ENCODE peak calls at places on chromosomes 1 and 21, in four cellular contexts. G is HepG2, K is K562, F is GM12878. J is an unnamed sample.

GRCh38 chr1:152162826-152163463 is 3.9 kb upstream of the RPTN start:
- DNase-seq in G (peak; percentile 28), K (no peak), F (no peak), J (no peak)

GRCh38 chr1:53442297-53442696 is 16.9 kb upstream of the DMRTB1 start:
- DNase-seq in G (no peak), K (peak; percentile 26), F (no peak), J (no peak)

GRCh38 chr1:29333008-29333407 is 96.7 kb downstream of the PTPRU start:
- DNase-seq in G (no peak), K (no peak), F (no peak), J (no peak)

GRCh38 chr1:157403203-157403602 is 149.1 kb downstream of the FCRL5 start:
- DNase-seq in G (no peak), K (peak; percentile 24), F (no peak), J (peak; percentile 21)

GRCh38 chr1:162230096-162230495 is 146.6 kb downstream of the SPATA46 start:
- DNase-seq in G (no peak), K (no peak), F (no peak), J (peak; percentile 57)

GRCh38 chr1:117231748-117232373 is 21.1 kb upstream of the VTCN1 start:
- DNase-seq in G (no peak), K (no peak), F (no peak), J (no peak)

GRCh38 chr1:72745413-72745812 is 463.1 kb upstream of the NEGR1 start:
- DNase-seq in G (no peak), K (no peak), F (no peak), J (no peak)

GRCh38 chr21:30497065-30497464 is at the start of gene KRTAP19-4:
- DNase-seq in G (no peak), K (no peak), F (no peak), J (no peak)

GRCh38 chr1:30039354-30040080 is 683.9 kb downstream of the MATN1 start:
- DNase-seq in G (peak; percentile 9), K (no peak), F (no peak), J (no peak)

GRCh38 chr1:54967372-54967771 is 13.1 kb upstream of the TMEM61 start:
- DNase-seq in G (no peak), K (no peak), F (no peak), J (no peak)

GRCh38 chr21:44708866-44709425 is 2.4 kb downstream of the TSPEAR start:
- DNase-seq in G (no peak), K (no peak), F (no peak), J (no peak)

GRCh38 chr1:183610053-183610452 is 19.8 kb upstream of the NCF2 start:
- DNase-seq in G (no peak), K (no peak), F (no peak), J (no peak)

GRCh38 chr1:225926551-225927113 is 2.6 kb upstream of the PYCR2 start:
- DNase-seq in G (no peak), K (peak; percentile 51), F (no peak), J (no peak)

GRCh38 chr1:82226198-82226505 is 425.4 kb downstream of the ADGRL2 start:
- DNase-seq in G (no peak), K (no peak), F (no peak), J (no peak)

GRCh38 chr1:182615468-182616129 is 11.4 kb upstream of the RGS16 start:
- DNase-seq in G (no peak), K (no peak), F (no peak), J (peak; percentile 31)

GRCh38 chr1:70907563-70908310 is 139.9 kb downstream of the PTGER3 start:
- DNase-seq in G (no peak), K (no peak), F (no peak), J (no peak)

GRCh38 chr1:59763418-59763817 is 51.3 kb upstream of the HOOK1 start:
- DNase-seq in G (no peak), K (no peak), F (no peak), J (no peak)

GRCh38 chr1:167713330-167714081 is 8.3 kb upstream of the MPZL1 start:
- DNase-seq in G (no peak), K (peak; percentile 32), F (no peak), J (peak; percentile 38)

GRCh38 chr1:184422490-184423233 is 35.8 kb downstream of the C1orf21 start:
- DNase-seq in G (no peak), K (no peak), F (no peak), J (no peak)

GRCh38 chr1:240234477-240235225 is 143.0 kb downstream of the FMN2 start:
- DNase-seq in G (no peak), K (no peak), F (no peak), J (no peak)

GRCh38 chr1:207698822-207699483 is 52.9 kb upstream of the CD46 start:
- DNase-seq in G (peak; percentile 44), K (peak; percentile 87), F (no peak), J (peak; percentile 61)

GRCh38 chr1:216705686-216706085 is 17.5 kb downstream of the ESRRG start:
- DNase-seq in G (no peak), K (no peak), F (no peak), J (no peak)

GRCh38 chr1:2229032-2229920 is 1.2 kb downstream of the SKI start:
- DNase-seq in G (no peak), K (peak; percentile 74), F (no peak), J (peak; percentile 50)

GRCh38 chr21:26769613-26770188 is 75.5 kb downstream of the ADAMTS1 start:
- DNase-seq in G (no peak), K (no peak), F (no peak), J (no peak)

GRCh38 chr1:3381901-3382300 is 72.6 kb upstream of the ARHGEF16 start:
- DNase-seq in G (no peak), K (no peak), F (no peak), J (no peak)

DNA sequence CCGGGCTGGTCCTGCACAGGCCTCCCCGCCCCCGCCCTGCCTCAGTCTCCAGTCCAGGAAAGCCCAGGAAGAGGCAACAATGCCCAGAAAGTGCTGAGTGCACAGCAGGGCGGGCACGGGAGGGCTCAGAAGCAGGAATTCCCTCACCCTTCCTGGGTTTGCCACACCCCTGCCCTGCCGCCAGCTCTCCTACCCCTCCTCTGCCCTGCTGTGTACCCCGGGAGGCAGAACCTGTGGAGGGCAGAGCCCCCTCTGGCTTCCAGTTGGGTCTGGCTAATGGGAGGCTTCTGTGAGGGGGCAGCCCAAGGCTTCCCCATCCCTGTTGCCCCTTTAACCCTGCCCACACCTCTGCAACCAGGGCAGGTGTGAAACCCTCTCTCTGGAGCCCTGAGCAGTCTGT is 47.5 kb upstream of the CSF3R start:
- DNase-seq in G (no peak), K (no peak), F (no peak), J (no peak)
- TF ChIP-seq TCF7 in G (no peak), K (no peak), F (no peak), J (no peak)

DNA sequence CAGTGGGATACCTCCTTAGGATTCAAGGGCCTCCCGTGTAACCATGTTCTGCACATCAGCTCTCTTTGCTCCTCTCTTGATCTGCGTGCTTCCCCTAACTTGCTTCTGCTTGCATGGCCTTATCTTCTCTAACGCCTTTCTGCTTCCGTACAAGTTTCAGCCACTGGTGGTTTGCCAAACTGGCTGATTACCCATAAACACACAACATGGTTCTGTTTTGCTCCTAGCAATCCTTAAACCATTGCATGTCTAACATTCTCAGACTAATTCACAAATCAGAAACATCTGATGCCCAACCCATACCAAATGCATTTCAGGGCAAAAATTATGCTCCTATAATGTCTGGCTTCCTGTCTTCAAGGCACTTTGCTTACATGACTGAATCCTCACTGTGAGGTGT is 166.4 kb downstream of the PBX1 start:
- DNase-seq in G (no peak), K (no peak), F (no peak), J (no peak)
- TF ChIP-seq TCF7 in G (no peak), K (no peak), F (no peak), J (no peak)

GRCh38 chr1:223842784-223843183 is 3.0 kb downstream of the TP53BP2 start:
- DNase-seq in G (no peak), K (no peak), F (no peak), J (no peak)

GRCh38 chr1:223844962-223845809 is 561 bp downstream of the TP53BP2 start:
- DNase-seq in G (peak; percentile 18), K (peak; percentile 69), F (no peak), J (no peak)

GRCh38 chr1:223845810-223846667 is at the start of gene TP53BP2:
- DNase-seq in G (peak; percentile 76), K (peak; percentile 94), F (no peak), J (peak; percentile 86)

GRCh38 chr1:223843934-223844333 is 1.8 kb downstream of the TP53BP2 start:
- DNase-seq in G (no peak), K (no peak), F (no peak), J (no peak)

DNA sequence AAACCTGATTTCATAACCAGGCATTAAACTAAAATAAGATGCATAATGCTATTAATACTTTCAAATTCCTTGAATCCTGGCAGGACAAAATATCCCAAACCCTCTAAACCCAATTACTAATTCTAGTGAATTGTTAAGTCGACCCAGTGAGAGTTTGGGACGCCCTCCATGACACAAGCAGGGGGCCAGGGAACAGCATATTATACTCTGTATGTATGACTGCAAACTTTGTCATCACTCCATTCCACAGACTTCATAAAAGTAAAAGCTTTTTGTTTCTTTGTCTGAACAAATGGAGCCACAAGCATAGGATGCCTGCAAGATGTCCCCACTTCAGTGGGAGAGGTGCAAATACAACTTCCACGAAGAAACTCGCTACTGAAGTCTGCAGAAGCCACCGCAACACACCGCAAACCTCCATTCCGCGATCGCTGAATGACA is 1.2 kb downstream of the TP53BP2 start:
- DNase-seq in G (no peak), K (no peak), F (no peak), J (no peak)
- TF ChIP-seq TCF7 in G (no peak), K (no peak), F (no peak), J (no peak)

DNA sequence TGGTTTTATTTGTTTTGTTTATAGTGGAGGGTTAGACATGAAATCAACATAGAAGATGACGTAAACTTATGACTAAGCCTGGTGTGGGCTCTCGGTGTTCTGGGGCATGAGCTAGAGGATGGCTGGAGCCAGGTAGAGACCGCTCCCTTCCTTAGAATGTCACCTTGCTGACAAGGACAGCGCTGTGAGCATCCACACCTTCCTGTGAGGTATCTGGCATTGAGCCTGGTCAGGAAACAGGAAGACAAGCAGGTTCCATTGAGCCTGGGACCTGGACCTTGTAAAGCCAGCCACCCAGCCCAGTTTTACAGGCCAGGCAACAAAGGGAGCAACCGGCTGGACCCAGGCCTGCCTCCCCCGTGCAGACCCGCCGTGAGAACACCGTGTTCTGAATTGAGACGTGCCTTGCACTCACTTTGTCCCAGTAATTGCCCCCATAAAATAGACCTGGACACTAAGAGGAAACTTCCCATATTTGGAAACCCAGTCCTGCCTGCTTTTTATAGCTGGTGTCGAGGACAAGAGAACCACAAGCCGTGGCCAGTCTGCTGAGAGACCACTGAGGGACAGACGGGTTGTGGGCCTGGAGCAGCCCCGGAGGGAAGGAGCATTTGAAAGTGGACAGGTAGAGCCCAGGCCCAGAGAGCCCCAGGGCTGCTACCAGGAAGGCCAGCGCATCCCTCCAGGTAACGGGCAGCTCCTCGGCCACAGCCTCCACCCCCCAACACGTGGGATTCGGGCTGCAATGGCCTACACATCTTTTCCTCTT is 78.0 kb downstream of the PDE9A start:
- DNase-seq in G (no peak), K (no peak), F (no peak), J (no peak)
- TF ChIP-seq TCF7 in G (no peak), K (no peak), F (no peak), J (no peak)

GRCh38 chr21:31905444-31906400 is 32.9 kb downstream of the HUNK start:
- DNase-seq in G (no peak), K (no peak), F (no peak), J (no peak)

GRCh38 chr21:31909153-31909771 is 36.4 kb downstream of the HUNK start:
- DNase-seq in G (no peak), K (no peak), F (no peak), J (no peak)

GRCh38 chr21:31911138-31911907 is 38.5 kb downstream of the HUNK start:
- DNase-seq in G (no peak), K (no peak), F (no peak), J (no peak)

GRCh38 chr21:31909772-31910470 is 37.1 kb downstream of the HUNK start:
- DNase-seq in G (no peak), K (no peak), F (no peak), J (no peak)

GRCh38 chr21:31908106-31909031 is 35.5 kb downstream of the HUNK start:
- DNase-seq in G (peak; percentile 74), K (no peak), F (no peak), J (peak; percentile 70)
- TF ChIP-seq TCF7 in G (no peak), K (no peak), F (no peak), J (no peak)

J was measured in WTC11.